ENCODE peak calls at places on chromosomes 1 and 21, in four cellular contexts. W, R, M and Y are unnamed samples.

GRCh38 chr1:221868894-221869293 is 127.0 kb upstream of the DUSP10 start:
- DNase-seq in R (no peak), M (no peak), W (no peak), Y (peak)

GRCh38 chr1:196372896-196373536 is 235.2 kb downstream of the KCNT2 start:
- DNase-seq in R (peak), W (peak), M (peak), Y (no peak)

GRCh38 chr1:84851839-84852238 is 41.2 kb downstream of the LPAR3 start:
- DNase-seq in R (no peak), W (no peak), M (no peak), Y (no peak)

GRCh38 chr1:5571861-5572401 is 420.3 kb downstream of the NPHP4 start:
- DNase-seq in W (no peak), R (no peak), M (no peak), Y (no peak)

GRCh38 chr1:966603-967295 is 467 bp downstream of the PLEKHN1 start:
- DNase-seq in R (peak), W (peak), M (no peak), Y (no peak)

GRCh38 chr1:182391362-182392044 is at the start of gene GLUL:
- DNase-seq in W (peak), R (peak), M (peak), Y (no peak)

GRCh38 chr1:28439320-28439719 is 66.5 kb upstream of the RCC1 start:
- DNase-seq in R (no peak), W (no peak), M (no peak), Y (no peak)

GRCh38 chr21:42539342-42539741 is 25.7 kb downstream of the SLC37A1 start:
- DNase-seq in R (no peak), M (no peak), W (no peak), Y (no peak)

GRCh38 chr1:243575070-243575469 is 275.0 kb downstream of the AKT3 start:
- DNase-seq in W (no peak), M (no peak), R (no peak), Y (no peak)

GRCh38 chr1:26363549-26364448 is 8.8 kb downstream of the ZNF683 start:
- DNase-seq in M (peak), W (peak), R (peak), Y (peak)

GRCh38 chr1:14733053-14733778 is 134.7 kb downstream of the KAZN start:
- DNase-seq in R (no peak), W (peak), M (no peak), Y (no peak)

GRCh38 chr1:31787261-31787660 is 23.1 kb upstream of the ADGRB2 start:
- DNase-seq in M (no peak), R (no peak), W (no peak), Y (no peak)
- H3K4me3 ChIP-seq in M (no peak), R (no peak), W (no peak), Y (no peak)

DNA sequence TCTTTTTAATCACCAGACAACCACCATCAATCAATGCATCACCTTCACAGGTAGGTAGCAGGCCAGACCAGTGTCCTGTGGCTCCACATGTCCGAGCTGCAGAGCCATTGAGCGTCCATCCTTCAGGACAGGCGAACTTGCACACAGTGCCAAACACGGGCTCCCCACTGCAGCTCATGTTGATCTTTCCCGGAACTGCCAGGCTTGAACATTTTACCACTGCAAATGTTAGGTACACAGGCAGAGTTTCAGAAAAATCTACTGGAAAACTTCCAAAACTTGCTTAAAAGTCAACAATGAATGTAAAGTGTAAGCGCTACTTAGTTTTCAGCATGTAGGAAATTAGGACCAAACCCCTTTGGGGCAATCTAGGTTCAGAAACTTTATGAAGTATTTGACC is 6.6 kb downstream of the SELE start:
- DNase-seq in W (no peak), R (no peak), M (no peak), Y (no peak)
- TF ChIP-seq REST in W (no peak), R (no peak), M (no peak), Y (no peak)

GRCh38 chr1:47415728-47416318 is at the start of gene FOXE3:
- DNase-seq in W (peak), R (no peak), M (no peak), Y (no peak)
- H3K4me3 ChIP-seq in W (peak), R (no peak), M (no peak), Y (peak)

GRCh38 chr1:6941786-6942185 is 156.5 kb downstream of the CAMTA1 start:
- DNase-seq in R (no peak), W (no peak), M (no peak), Y (no peak)

GRCh38 chr1:6935379-6936307 is 150.4 kb downstream of the CAMTA1 start:
- DNase-seq in R (no peak), W (no peak), M (no peak), Y (no peak)

GRCh38 chr1:6937048-6937447 is 151.8 kb downstream of the CAMTA1 start:
- DNase-seq in W (no peak), R (no peak), M (no peak), Y (no peak)

GRCh38 chr1:6930901-6931300 is 145.6 kb downstream of the CAMTA1 start:
- DNase-seq in R (no peak), W (no peak), M (no peak), Y (no peak)

DNA sequence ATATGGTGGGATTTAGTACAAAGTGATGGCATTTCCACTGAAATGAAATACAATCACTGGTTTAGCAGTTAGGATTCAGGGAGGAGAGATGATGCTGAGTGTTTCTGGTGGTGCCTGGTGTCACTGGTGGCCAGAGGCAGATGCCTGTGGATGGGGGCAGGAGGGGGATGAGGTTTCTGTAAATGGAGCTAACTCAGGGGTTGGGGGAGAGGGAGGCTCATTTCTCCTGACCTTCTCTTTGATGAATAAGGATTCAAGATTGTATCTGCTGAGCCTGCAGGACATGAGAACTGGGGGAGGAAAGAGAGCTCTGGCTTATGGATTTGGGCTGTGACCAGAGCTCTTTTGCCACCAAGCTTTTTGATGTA is 151.0 kb downstream of the CAMTA1 start:
- DNase-seq in M (no peak), R (no peak), W (no peak), Y (no peak)
- TF ChIP-seq REST in M (no peak), R (no peak), W (no peak), Y (no peak)

GRCh38 chr1:231335663-231336602 is 1.7 kb downstream of the EXOC8 start:
- DNase-seq in M (no peak), W (no peak), R (peak), Y (no peak)

GRCh38 chr1:231334079-231334666 is 3.5 kb downstream of the EXOC8 start:
- DNase-seq in R (no peak), W (no peak), M (no peak), Y (no peak)

GRCh38 chr1:231332761-231333160 is 4.9 kb downstream of the EXOC8 start:
- DNase-seq in W (no peak), M (no peak), R (no peak), Y (no peak)

GRCh38 chr1:231337043-231337471 is 595 bp downstream of the EXOC8 start:
- DNase-seq in M (no peak), R (peak), W (peak), Y (no peak)

DNA sequence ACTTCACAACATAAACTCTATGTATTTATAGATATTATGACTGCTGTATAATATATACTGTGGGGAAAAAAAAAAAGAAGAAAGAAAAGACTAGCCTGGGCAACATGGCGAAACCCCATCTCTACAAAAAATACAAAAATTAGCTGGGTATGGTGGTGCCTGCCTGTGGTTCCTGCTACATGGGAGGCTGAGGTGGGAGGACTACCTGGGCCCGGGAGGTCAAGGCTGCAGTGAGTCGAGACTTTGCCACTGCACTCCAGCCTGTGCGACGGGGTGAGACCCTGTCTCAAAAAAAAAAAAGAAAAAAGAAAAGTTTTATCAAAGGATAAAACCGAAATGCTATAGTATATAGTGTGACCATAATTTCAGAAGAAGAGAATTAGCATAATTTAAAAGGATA is 2.7 kb downstream of the EXOC8 start:
- DNase-seq in W (no peak), M (no peak), R (peak), Y (no peak)
- H3K4me3 ChIP-seq in W (peak), M (no peak), R (peak), Y (peak)

DNA sequence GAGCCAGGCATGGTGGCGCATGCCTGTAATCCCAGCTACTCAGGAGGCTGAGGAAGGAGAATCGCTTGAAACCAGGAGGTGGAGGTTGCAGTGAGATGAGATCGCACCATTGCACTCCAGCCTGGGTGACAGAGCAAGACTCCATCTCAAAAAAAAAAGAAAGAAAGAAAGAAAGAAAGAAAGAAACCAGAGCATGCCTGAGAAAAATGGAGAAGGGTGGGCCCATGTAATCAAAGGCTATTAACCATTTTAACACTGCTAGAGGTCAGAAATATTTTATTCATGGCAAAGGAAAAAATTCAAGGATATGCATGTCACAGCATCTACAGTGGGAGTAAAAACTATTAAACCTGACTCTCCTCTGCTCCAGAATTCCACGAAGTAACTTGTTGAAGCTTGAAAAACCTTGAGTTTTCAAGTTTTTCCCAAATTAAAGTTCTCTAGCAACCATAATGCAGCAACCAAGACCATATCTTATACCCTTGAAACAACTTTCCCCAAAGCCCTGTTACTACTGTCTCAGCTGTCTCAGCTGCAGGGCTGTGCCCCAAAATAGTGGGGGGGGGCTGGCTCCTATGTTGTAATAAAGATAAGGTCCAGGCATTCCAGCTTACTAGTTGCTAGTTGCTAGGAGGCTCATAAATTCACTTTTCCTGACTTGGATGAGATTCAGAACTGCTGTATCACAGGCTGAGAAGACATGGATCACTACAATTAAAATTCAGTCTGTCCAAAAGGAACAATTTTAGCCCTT is 112.9 kb upstream of the SOD1 start:
- DNase-seq in W (no peak), M (no peak), R (no peak), Y (no peak)
- TF ChIP-seq REST in W (no peak), M (no peak), R (no peak), Y (no peak)

GRCh38 chr1:52057876-52058275 is 1.8 kb downstream of the BTF3L4 start:
- DNase-seq in W (peak), M (no peak), R (no peak), Y (no peak)
- H3K4me3 ChIP-seq in W (peak), M (no peak), R (peak), Y (peak)

GRCh38 chr1:229408458-229409037 is 25.3 kb downstream of the ACTA1 start:
- DNase-seq in R (no peak), W (peak), M (no peak), Y (no peak)
- TF ChIP-seq REST in R (no peak), W (peak), M (no peak), Y (peak)

GRCh38 chr21:36024782-36025181 is 35.5 kb downstream of the SETD4 start:
- DNase-seq in R (no peak), W (no peak), M (no peak), Y (no peak)

GRCh38 chr21:36030581-36031189 is 29.6 kb downstream of the SETD4 start:
- DNase-seq in M (no peak), W (no peak), R (peak), Y (no peak)

GRCh38 chr21:36029309-36029708 is 31.0 kb downstream of the SETD4 start:
- DNase-seq in W (no peak), R (no peak), M (no peak), Y (no peak)

GRCh38 chr21:36027352-36027751 is 33.0 kb downstream of the SETD4 start:
- DNase-seq in R (peak), M (no peak), W (no peak), Y (no peak)

GRCh38 chr21:36028127-36029069 is 31.9 kb downstream of the SETD4 start:
- DNase-seq in M (peak), W (peak), R (peak), Y (peak)
- H3K4me3 ChIP-seq in M (no peak), W (peak), R (no peak), Y (no peak)

GRCh38 chr1:31371560-31371959 is 1.3 kb downstream of the FABP3 start:
- DNase-seq in R (peak), W (no peak), M (no peak), Y (no peak)

GRCh38 chr1:31372051-31372450 is 825 bp downstream of the FABP3 start:
- DNase-seq in M (no peak), R (no peak), W (no peak), Y (no peak)

GRCh38 chr1:31374511-31375196 is 1.8 kb upstream of the FABP3 start:
- DNase-seq in R (no peak), M (no peak), W (no peak), Y (no peak)

GRCh38 chr1:31373897-31374486 is 1.1 kb upstream of the FABP3 start:
- DNase-seq in W (no peak), R (no peak), M (no peak), Y (no peak)

DNA sequence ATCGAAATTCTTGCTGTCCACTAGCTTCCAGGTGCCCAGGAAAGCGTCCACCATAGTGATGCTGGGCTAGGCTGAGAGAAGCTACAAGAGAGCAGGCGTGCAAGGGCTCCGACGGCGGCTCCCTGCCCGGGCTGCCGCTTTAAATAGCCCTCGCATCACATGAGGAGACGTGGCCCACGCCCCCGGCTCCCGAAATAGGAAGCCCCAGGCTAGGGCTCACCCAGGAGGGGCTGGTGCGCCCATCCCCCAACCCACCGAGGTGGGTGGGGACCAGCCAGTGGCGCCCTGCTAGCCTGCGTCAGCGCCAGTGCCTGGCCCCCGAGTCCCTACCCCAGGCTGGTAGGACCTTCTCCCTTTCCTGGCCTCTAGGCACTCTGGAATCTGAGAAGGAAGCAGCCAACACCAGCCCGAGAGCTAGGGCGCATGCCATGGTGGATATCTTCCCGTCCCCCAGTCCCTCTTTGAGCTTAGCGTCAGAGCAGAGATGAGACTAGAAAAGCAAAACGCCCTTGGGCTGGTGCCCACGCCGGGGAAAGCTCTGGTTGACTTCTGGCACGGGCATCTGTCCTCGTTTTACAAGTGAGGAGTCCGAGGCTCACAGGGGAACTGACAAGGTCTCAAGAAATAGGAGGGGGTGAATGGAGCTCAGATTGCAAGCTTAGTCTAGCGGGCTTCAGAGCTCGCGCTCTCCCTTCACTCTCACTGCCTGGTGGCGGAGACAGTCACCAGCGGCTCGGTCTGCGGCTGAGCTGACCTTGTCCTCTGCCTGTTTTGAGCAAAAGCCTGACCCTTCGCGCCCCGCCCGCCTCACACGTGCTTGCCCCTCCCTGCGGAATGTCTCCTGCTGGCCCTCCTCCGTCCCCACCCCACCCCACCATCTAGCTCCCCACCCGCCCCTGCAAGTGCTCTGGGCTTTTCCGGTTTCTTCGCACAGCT is at the start of gene FABP3:
- DNase-seq in R (peak), M (no peak), W (peak), Y (no peak)
- TF ChIP-seq REST in R (no peak), M (no peak), W (no peak), Y (no peak)